ENCODE peak calls at places on chromosome 5, in ten cellular contexts. R, V, O, K, U, D, L, M, J and F are unnamed samples.

GRCh38 chr5:178305801-178306200 is 73.2 kb upstream of the PHYKPL start:
- DNase-seq in R (no peak), V (no peak), O (no peak), K (no peak), U (no peak), D (no peak), L (no peak), M (no peak), J (no peak), F (no peak)

GRCh38 chr5:61881821-61882220 is 424.2 kb upstream of the KIF2A start:
- DNase-seq in R (no peak), V (no peak), O (no peak), K (no peak), U (no peak), D (no peak), L (no peak), M (no peak), J (no peak), F (no peak)

GRCh38 chr5:151150484-151151262 is 6.9 kb downstream of the ANXA6 start:
- DNase-seq in R (peak; percentile 59), V (peak; percentile 53), O (peak; percentile 71), K (peak; percentile 45), U (peak; percentile 70), D (no peak), L (peak; percentile 61), M (peak; percentile 71), J (peak; percentile 39), F (peak; percentile 62)

GRCh38 chr5:130605200-130605599 is 559.9 kb downstream of the HINT1 start:
- DNase-seq in R (no peak), V (no peak), O (no peak), K (no peak), U (no peak), D (no peak), L (no peak), M (no peak), J (no peak), F (no peak)

GRCh38 chr5:6631441-6631840 is 1.4 kb downstream of the NSUN2 start:
- DNase-seq in R (no peak), V (no peak), O (no peak), K (no peak), U (no peak), D (no peak), L (no peak), M (no peak), J (no peak), F (no peak)

GRCh38 chr5:126351138-126351537 is 72.1 kb upstream of the GRAMD2B start:
- DNase-seq in R (no peak), V (no peak), O (no peak), K (peak; percentile 68), U (no peak), D (no peak), L (no peak), M (no peak), J (no peak), F (no peak)

GRCh38 chr5:167899490-167899889 is 392.0 kb upstream of the WWC1 start:
- DNase-seq in R (no peak), V (no peak), O (no peak), K (no peak), U (no peak), D (no peak), L (no peak), M (no peak), J (no peak), F (no peak)

GRCh38 chr5:31133488-31133887 is 60.0 kb upstream of the CDH6 start:
- DNase-seq in R (no peak), V (no peak), O (no peak), K (no peak), U (no peak), D (no peak), L (no peak), M (no peak), J (no peak), F (no peak)

GRCh38 chr5:149615976-149616375 is 34.7 kb downstream of the ARHGEF37 start:
- DNase-seq in R (no peak), V (no peak), O (no peak), K (no peak), U (no peak), D (no peak), L (no peak), M (no peak), J (no peak), F (no peak)

GRCh38 chr5:42366051-42366450 is 57.2 kb upstream of the GHR start:
- DNase-seq in R (no peak), V (no peak), O (no peak), K (no peak), U (no peak), D (no peak), L (no peak), M (no peak), J (no peak), F (no peak)

GRCh38 chr5:78577051-78577807 is 71.3 kb downstream of the LHFPL2 start:
- DNase-seq in R (no peak), V (no peak), O (no peak), K (no peak), U (peak; percentile 52), D (no peak), L (no peak), M (no peak), J (no peak), F (no peak)

GRCh38 chr5:91499943-91500531 is 116.9 kb upstream of the ARRDC3 start:
- DNase-seq in R (no peak), V (no peak), O (no peak), K (peak; percentile 20), U (no peak), D (peak; percentile 44), L (no peak), M (no peak), J (no peak), F (peak; percentile 45)